ENCODE peak calls at places on chromosome 22, in eight cellular contexts. O is cardiac muscle cell; K is coronary artery; H is neuronal stem cell; C is H9; N is CD8-positive, alpha-beta T cell; E is right cardiac atrium; W is CD4-positive, CD25-positive, alpha-beta regulatory T cell. A is an unnamed sample.

GRCh38 chr22:17774206-17774927 is at the start of gene BID:
- DNase-seq in O (peak; percentile 53), K (no peak), H (no peak), C (no peak), N (no peak), E (peak; percentile 82), W (peak; percentile 51), A (peak; percentile 55)

GRCh38 chr22:43891360-43892182 is at the start of gene PNPLA5:
- DNase-seq in O (no peak), K (no peak), H (no peak), C (peak; percentile 87), N (no peak), E (no peak), W (no peak), A (no peak)

GRCh38 chr22:37716708-37717107 is 19.9 kb downstream of the TRIOBP start:
- DNase-seq in O (no peak), K (no peak), H (no peak), C (no peak), N (no peak), E (no peak), W (no peak), A (no peak)

GRCh38 chr22:50276143-50276542 is 6.0 kb upstream of the MAPK11 start:
- DNase-seq in O (peak; percentile 29), K (peak; percentile 91), H (no peak), C (peak; percentile 54), N (no peak), E (peak; percentile 88), W (peak; percentile 15), A (peak; percentile 56)

GRCh38 chr22:27019827-27020226 is 362.4 kb downstream of the MIAT start:
- DNase-seq in O (no peak), K (no peak), H (no peak), C (no peak), N (no peak), E (no peak), W (no peak), A (no peak)

GRCh38 chr22:42619261-42620063 is 4.8 kb upstream of the POLDIP3 start:
- DNase-seq in O (no peak), K (no peak), H (no peak), C (no peak), N (no peak), E (no peak), W (no peak), A (no peak)

GRCh38 chr22:49302150-49302460 is 525.6 kb downstream of the BRD1 start:
- DNase-seq in O (no peak), K (no peak), H (no peak), C (no peak), N (no peak), E (no peak), W (no peak), A (no peak)

GRCh38 chr22:19817561-19818263 is 37.0 kb downstream of the GNB1L start:
- DNase-seq in O (no peak), K (no peak), H (no peak), C (peak; percentile 24), N (no peak), E (no peak), W (no peak), A (no peak)

GRCh38 chr22:35721954-35722353 is 4.3 kb downstream of the APOL5 start:
- DNase-seq in O (no peak), K (no peak), H (no peak), C (no peak), N (no peak), E (no peak), W (no peak), A (no peak)
- H3K27ac ChIP-seq in O (no peak overlapping the region), K (no peak overlapping the region), H (no peak overlapping the region), C (no peak overlapping the region), N (no peak overlapping the region), E (no peak overlapping the region), W (no peak overlapping the region), A (no peak overlapping the region)

DNA sequence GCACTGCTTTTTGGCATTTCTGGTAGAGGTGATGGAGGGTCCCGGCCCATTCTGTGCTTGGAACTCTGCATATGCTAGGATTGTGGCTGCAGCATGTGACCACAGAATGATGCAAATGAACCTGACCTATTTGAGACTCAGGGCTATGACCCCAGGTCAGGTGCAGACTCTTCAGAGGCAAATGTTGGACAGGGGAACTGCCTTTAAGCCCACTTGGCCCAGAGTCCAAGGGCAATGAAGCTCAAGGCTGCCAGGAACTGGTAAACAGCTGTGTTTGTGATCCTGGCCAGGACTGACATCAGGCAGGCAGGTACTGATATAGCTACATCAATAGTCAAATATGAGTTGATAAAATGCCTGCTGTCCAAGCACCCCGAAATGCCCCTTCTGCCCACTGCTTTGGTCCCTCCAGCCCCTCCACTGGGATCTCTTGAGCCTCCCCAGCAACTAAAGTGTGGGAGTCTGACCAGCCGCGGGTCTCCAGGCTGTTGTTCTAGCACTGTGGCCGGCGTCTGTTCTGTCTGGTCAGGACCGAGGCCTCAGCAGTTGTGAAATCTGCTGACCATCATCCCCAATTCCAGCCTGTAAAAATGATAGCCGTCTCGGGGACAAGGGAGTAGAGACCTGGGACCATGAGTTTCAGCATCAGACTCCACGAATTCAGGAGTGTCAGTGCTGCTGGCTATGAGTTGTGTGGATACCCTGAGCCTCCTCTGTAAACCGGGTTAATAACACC is 82.4 kb upstream of the EIF3D start:
- DNase-seq in O (no peak), K (peak; percentile 52), H (no peak), C (no peak), N (no peak), E (no peak), W (no peak), A (no peak)
- H3K27ac ChIP-seq in O (no peak overlapping the region), K (no peak overlapping the region), H (no peak overlapping the region), C (no peak overlapping the region), N (no peak overlapping the region), E (no peak overlapping the region), W (no peak overlapping the region), A (no peak overlapping the region)

DNA sequence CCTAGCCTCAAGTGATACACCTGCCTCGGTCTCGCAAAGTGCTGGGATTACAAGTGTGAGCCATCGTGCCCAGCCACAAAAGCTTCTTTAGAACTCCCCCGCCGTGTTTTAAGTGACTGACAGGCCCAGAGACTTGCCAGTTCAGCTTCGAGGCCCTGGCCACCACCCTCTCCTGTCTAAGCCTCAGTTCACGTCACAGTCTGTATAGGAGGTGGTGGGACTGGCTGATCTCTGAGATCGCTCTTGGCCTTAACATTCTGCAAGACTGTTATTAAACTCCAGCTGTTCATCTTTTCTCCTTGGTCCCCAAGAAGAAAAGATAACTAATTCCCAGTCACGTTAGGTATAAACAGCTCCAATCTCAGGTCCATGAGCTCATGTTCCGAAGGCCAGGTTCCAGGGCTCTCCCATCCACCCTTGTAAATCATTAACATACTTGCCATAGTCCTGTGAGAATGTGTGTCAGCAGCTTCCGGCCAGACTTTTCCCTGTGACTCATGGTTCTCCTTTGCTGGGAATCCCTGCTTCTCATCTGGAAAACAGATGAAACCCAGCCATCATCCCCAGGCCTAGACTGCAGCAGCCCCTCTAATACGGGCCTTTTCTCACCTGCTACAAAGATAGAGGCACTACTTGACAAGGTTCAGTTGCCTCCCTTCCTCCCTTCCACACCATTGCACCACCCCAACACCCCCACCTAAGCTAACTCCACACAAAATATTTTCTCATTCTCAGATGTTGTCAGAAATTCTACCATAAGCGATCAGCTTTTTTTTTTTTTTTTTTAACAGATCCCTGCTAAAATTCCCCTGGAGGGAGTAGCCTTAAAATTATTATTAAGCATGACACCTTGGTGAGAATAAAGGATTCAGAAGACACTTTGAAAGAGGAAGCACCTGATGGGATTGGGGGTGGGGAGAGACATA is 5.6 kb upstream of the KIAA0930 start:
- DNase-seq in O (no peak), K (no peak), H (no peak), C (no peak), N (no peak), E (no peak), W (no peak), A (no peak)
- H3K27ac ChIP-seq in O (peak overlapping the region; percentile 27), K (peak overlapping the region; percentile 37), H (no peak overlapping the region), C (no peak overlapping the region), N (no peak overlapping the region), E (no peak overlapping the region), W (peak overlapping the region; percentile 11), A (no peak overlapping the region)

DNA sequence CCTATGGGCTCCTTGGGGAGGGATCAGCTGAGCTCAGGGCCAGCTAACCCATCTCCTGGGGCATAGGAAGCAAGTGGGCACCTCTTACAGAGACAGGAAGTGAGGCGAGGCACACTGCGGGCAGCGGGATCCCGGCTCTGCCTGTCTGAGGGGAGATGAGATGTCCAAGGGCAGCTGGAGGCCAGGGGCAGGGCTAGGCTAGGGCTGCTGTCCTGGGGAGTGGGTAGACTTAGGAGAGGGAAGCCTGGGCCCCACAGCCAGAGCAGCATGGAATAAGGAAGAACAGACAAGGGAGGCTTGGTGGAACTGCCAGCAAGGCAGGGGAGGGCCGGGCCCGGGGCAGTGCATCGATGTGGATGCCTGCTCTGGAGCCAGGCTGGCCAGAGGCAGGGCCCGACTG is 76.3 kb downstream of the MORC2 start:
- DNase-seq in O (no peak), K (no peak), H (no peak), C (no peak), N (no peak), E (no peak), W (no peak), A (no peak)
- H3K27ac ChIP-seq in O (no peak overlapping the region), K (no peak overlapping the region), H (no peak overlapping the region), C (no peak overlapping the region), N (no peak overlapping the region), E (no peak overlapping the region), W (no peak overlapping the region), A (no peak overlapping the region)

GRCh38 chr22:33841281-33842005 is 78.8 kb downstream of the LARGE1 start:
- DNase-seq in O (no peak), K (no peak), H (no peak), C (no peak), N (no peak), E (no peak), W (no peak), A (no peak)
- H3K27ac ChIP-seq in O (no peak overlapping the region), K (peak overlapping the region; percentile 75), H (no peak overlapping the region), C (peak overlapping the region; percentile 13), N (no peak overlapping the region), E (peak overlapping the region; percentile 2), W (no peak overlapping the region), A (no peak overlapping the region)